ENCODE peak calls at places on chromosomes 2 and 18, in seven cellular contexts. One of them, this sample, is unnamed.

GRCh38 chr2:147182260-147182659 is 662.6 kb upstream of the ACVR2A start:
- DNase-seq in GM12891: no peak
- DNase-seq in SK-N-SH: no peak
- DNase-seq in K562: no peak
- DNase-seq in H1: no peak
- DNase-seq in GM12878: peak; percentile 84
- DNase-seq in HepG2: no peak
- DNase-seq in this sample: no peak

GRCh38 chr2:232341061-232341738 is 37.4 kb upstream of the ALPP start:
- DNase-seq in GM12891: no peak
- DNase-seq in SK-N-SH: no peak
- DNase-seq in K562: no peak
- DNase-seq in H1: peak; percentile 30
- DNase-seq in GM12878: no peak
- DNase-seq in HepG2: no peak
- DNase-seq in this sample: no peak

GRCh38 chr2:236833501-236834186 is 252.0 kb upstream of the COPS8 start:
- DNase-seq in GM12891: no peak
- DNase-seq in SK-N-SH: no peak
- DNase-seq in K562: no peak
- DNase-seq in H1: no peak
- DNase-seq in GM12878: no peak
- DNase-seq in HepG2: no peak
- DNase-seq in this sample: no peak

GRCh38 chr18:31369478-31369877 is 7.1 kb upstream of the DSG4 start:
- DNase-seq in GM12891: no peak
- DNase-seq in SK-N-SH: no peak
- DNase-seq in K562: no peak
- DNase-seq in H1: no peak
- DNase-seq in GM12878: no peak
- DNase-seq in HepG2: no peak
- DNase-seq in this sample: no peak

GRCh38 chr2:157404363-157404762 is 39.5 kb downstream of the CYTIP start:
- DNase-seq in GM12891: peak; percentile 32
- DNase-seq in SK-N-SH: no peak
- DNase-seq in K562: no peak
- DNase-seq in H1: no peak
- DNase-seq in GM12878: peak; percentile 85
- DNase-seq in HepG2: no peak
- DNase-seq in this sample: peak; percentile 12

GRCh38 chr18:66558773-66559172 is 45.1 kb downstream of the CDH19 start:
- DNase-seq in GM12891: no peak
- DNase-seq in SK-N-SH: no peak
- DNase-seq in K562: no peak
- DNase-seq in H1: no peak
- DNase-seq in GM12878: no peak
- DNase-seq in HepG2: no peak
- DNase-seq in this sample: no peak

GRCh38 chr2:147374410-147374811 is 470.4 kb upstream of the ACVR2A start:
- DNase-seq in GM12891: no peak
- DNase-seq in SK-N-SH: no peak
- DNase-seq in K562: no peak
- DNase-seq in H1: no peak
- DNase-seq in GM12878: no peak
- DNase-seq in HepG2: no peak
- DNase-seq in this sample: no peak

GRCh38 chr2:220104871-220105351 is 477.5 kb downstream of the SLC4A3 start:
- DNase-seq in GM12891: no peak
- DNase-seq in SK-N-SH: peak; percentile 2
- DNase-seq in K562: peak; percentile 12
- DNase-seq in H1: no peak
- DNase-seq in GM12878: no peak
- DNase-seq in HepG2: no peak
- DNase-seq in this sample: no peak

GRCh38 chr2:107132746-107133145 is 246.8 kb upstream of the ST6GAL2 start:
- DNase-seq in GM12891: no peak
- DNase-seq in SK-N-SH: no peak
- DNase-seq in K562: no peak
- DNase-seq in H1: no peak
- DNase-seq in GM12878: no peak
- DNase-seq in HepG2: no peak
- DNase-seq in this sample: no peak

GRCh38 chr2:161237397-161238263 is 70.6 kb upstream of the PSMD14 start:
- DNase-seq in GM12891: no peak
- DNase-seq in SK-N-SH: peak; percentile 78
- DNase-seq in K562: no peak
- DNase-seq in H1: peak; percentile 69
- DNase-seq in GM12878: no peak
- DNase-seq in HepG2: no peak
- DNase-seq in this sample: peak; percentile 19

GRCh38 chr2:206464597-206464996 is 21.3 kb downstream of the ADAM23 start:
- DNase-seq in GM12891: no peak
- DNase-seq in SK-N-SH: no peak
- DNase-seq in K562: no peak
- DNase-seq in H1: no peak
- DNase-seq in GM12878: no peak
- DNase-seq in HepG2: no peak
- DNase-seq in this sample: no peak

GRCh38 chr18:62713651-62714247 is 1.6 kb upstream of the PHLPP1 start:
- DNase-seq in GM12891: no peak
- DNase-seq in SK-N-SH: no peak
- DNase-seq in K562: no peak
- DNase-seq in H1: no peak
- DNase-seq in GM12878: no peak
- DNase-seq in HepG2: no peak
- DNase-seq in this sample: no peak

GRCh38 chr2:197846120-197846519 is 41.7 kb downstream of the PLCL1 start:
- DNase-seq in GM12891: no peak
- DNase-seq in SK-N-SH: no peak
- DNase-seq in K562: no peak
- DNase-seq in H1: no peak
- DNase-seq in GM12878: no peak
- DNase-seq in HepG2: no peak
- DNase-seq in this sample: no peak

GRCh38 chr18:58394046-58394445 is 234.8 kb downstream of the ALPK2 start:
- DNase-seq in GM12891: no peak
- DNase-seq in SK-N-SH: no peak
- DNase-seq in K562: no peak
- DNase-seq in H1: no peak
- DNase-seq in GM12878: no peak
- DNase-seq in HepG2: no peak
- DNase-seq in this sample: no peak

GRCh38 chr18:48219429-48220145 is 189.6 kb downstream of the ZBTB7C start:
- DNase-seq in GM12891: no peak
- DNase-seq in SK-N-SH: no peak
- DNase-seq in K562: no peak
- DNase-seq in H1: no peak
- DNase-seq in GM12878: no peak
- DNase-seq in HepG2: no peak
- DNase-seq in this sample: no peak

GRCh38 chr2:152051373-152051893 is 47.4 kb downstream of the CACNB4 start:
- DNase-seq in GM12891: no peak
- DNase-seq in SK-N-SH: no peak
- DNase-seq in K562: no peak
- DNase-seq in H1: no peak
- DNase-seq in GM12878: no peak
- DNase-seq in HepG2: no peak
- DNase-seq in this sample: no peak

GRCh38 chr2:3670376-3670775 is 12.4 kb downstream of the ALLC start:
- DNase-seq in GM12891: no peak
- DNase-seq in SK-N-SH: no peak
- DNase-seq in K562: no peak
- DNase-seq in H1: peak; percentile 31
- DNase-seq in GM12878: no peak
- DNase-seq in HepG2: no peak
- DNase-seq in this sample: no peak

GRCh38 chr2:192139813-192140212 is 54.9 kb downstream of the TMEFF2 start:
- DNase-seq in GM12891: no peak
- DNase-seq in SK-N-SH: no peak
- DNase-seq in K562: no peak
- DNase-seq in H1: no peak
- DNase-seq in GM12878: no peak
- DNase-seq in HepG2: no peak
- DNase-seq in this sample: no peak

GRCh38 chr2:175436076-175436475 is 254.6 kb upstream of the ATP5MC3 start:
- DNase-seq in GM12891: no peak
- DNase-seq in SK-N-SH: no peak
- DNase-seq in K562: no peak
- DNase-seq in H1: no peak
- DNase-seq in GM12878: no peak
- DNase-seq in HepG2: no peak
- DNase-seq in this sample: no peak

GRCh38 chr2:234178309-234179030 is 128.0 kb downstream of the SPP2 start:
- DNase-seq in GM12891: no peak
- DNase-seq in SK-N-SH: no peak
- DNase-seq in K562: no peak
- DNase-seq in H1: no peak
- DNase-seq in GM12878: no peak
- DNase-seq in HepG2: no peak
- DNase-seq in this sample: no peak

GRCh38 chr2:128422571-128422970 is 103.9 kb upstream of the HS6ST1 start:
- DNase-seq in GM12891: no peak
- DNase-seq in SK-N-SH: no peak
- DNase-seq in K562: no peak
- DNase-seq in H1: no peak
- DNase-seq in GM12878: no peak
- DNase-seq in HepG2: no peak
- DNase-seq in this sample: no peak

GRCh38 chr2:1736997-1737480 is 7.3 kb downstream of the PXDN start:
- DNase-seq in GM12891: no peak
- DNase-seq in SK-N-SH: peak; percentile 80
- DNase-seq in K562: no peak
- DNase-seq in H1: no peak
- DNase-seq in GM12878: no peak
- DNase-seq in HepG2: no peak
- DNase-seq in this sample: no peak

GRCh38 chr2:41595235-41595634 is 452.6 kb upstream of the PKDCC start:
- DNase-seq in GM12891: no peak
- DNase-seq in SK-N-SH: no peak
- DNase-seq in K562: no peak
- DNase-seq in H1: no peak
- DNase-seq in GM12878: no peak
- DNase-seq in HepG2: no peak
- DNase-seq in this sample: no peak

GRCh38 chr2:11559786-11560155 is 25.9 kb downstream of the GREB1 start:
- DNase-seq in GM12891: no peak
- DNase-seq in SK-N-SH: no peak
- DNase-seq in K562: no peak
- DNase-seq in H1: no peak
- DNase-seq in GM12878: no peak
- DNase-seq in HepG2: no peak
- DNase-seq in this sample: no peak

GRCh38 chr2:133674066-133674432 is 105.8 kb upstream of the NCKAP5 start:
- DNase-seq in GM12891: no peak
- DNase-seq in SK-N-SH: no peak
- DNase-seq in K562: no peak
- DNase-seq in H1: no peak
- DNase-seq in GM12878: no peak
- DNase-seq in HepG2: no peak
- DNase-seq in this sample: no peak

GRCh38 chr18:55337908-55338521 is 250.0 kb downstream of the TCF4 start:
- DNase-seq in GM12891: no peak
- DNase-seq in SK-N-SH: no peak
- DNase-seq in K562: no peak
- DNase-seq in H1: no peak
- DNase-seq in GM12878: no peak
- DNase-seq in HepG2: no peak
- DNase-seq in this sample: no peak

GRCh38 chr18:49656098-49656591 is 94.3 kb downstream of the LIPG start:
- DNase-seq in GM12891: no peak
- DNase-seq in SK-N-SH: no peak
- DNase-seq in K562: no peak
- DNase-seq in H1: no peak
- DNase-seq in GM12878: no peak
- DNase-seq in HepG2: no peak
- DNase-seq in this sample: no peak
- TF ChIP-seq TAF1 in GM12891: no peak
- TF ChIP-seq TAF1 in SK-N-SH: no peak
- TF ChIP-seq TAF1 in K562: no peak
- TF ChIP-seq TAF1 in H1: no peak
- TF ChIP-seq TAF1 in GM12878: no peak
- TF ChIP-seq TAF1 in HepG2: no peak
- TF ChIP-seq TAF1 in this sample: no peak

GRCh38 chr2:218286570-218287459 is 5.5 kb downstream of the TMBIM1 start:
- DNase-seq in GM12891: peak; percentile 67
- DNase-seq in SK-N-SH: peak; percentile 73
- DNase-seq in K562: peak; percentile 81
- DNase-seq in H1: peak; percentile 77
- DNase-seq in GM12878: peak; percentile 72
- DNase-seq in HepG2: peak; percentile 96
- DNase-seq in this sample: peak; percentile 76

GRCh38 chr2:218281449-218281848 is 10.9 kb downstream of the TMBIM1 start:
- DNase-seq in GM12891: no peak
- DNase-seq in SK-N-SH: no peak
- DNase-seq in K562: no peak
- DNase-seq in H1: no peak
- DNase-seq in GM12878: no peak
- DNase-seq in HepG2: no peak
- DNase-seq in this sample: no peak

GRCh38 chr2:218282173-218282991 is 9.9 kb downstream of the TMBIM1 start:
- DNase-seq in GM12891: no peak
- DNase-seq in SK-N-SH: peak; percentile 65
- DNase-seq in K562: no peak
- DNase-seq in H1: no peak
- DNase-seq in GM12878: no peak
- DNase-seq in HepG2: no peak
- DNase-seq in this sample: no peak

GRCh38 chr2:218285604-218286003 is 6.7 kb downstream of the TMBIM1 start:
- DNase-seq in GM12891: no peak
- DNase-seq in SK-N-SH: no peak
- DNase-seq in K562: no peak
- DNase-seq in H1: no peak
- DNase-seq in GM12878: no peak
- DNase-seq in HepG2: no peak
- DNase-seq in this sample: no peak

GRCh38 chr2:218284106-218284811 is 8.0 kb downstream of the TMBIM1 start:
- DNase-seq in GM12891: peak; percentile 60
- DNase-seq in SK-N-SH: no peak
- DNase-seq in K562: peak; percentile 55
- DNase-seq in H1: no peak
- DNase-seq in GM12878: no peak
- DNase-seq in HepG2: no peak
- DNase-seq in this sample: peak; percentile 78
- TF ChIP-seq POLR2AphosphoS5 in GM12891: no peak
- TF ChIP-seq POLR2AphosphoS5 in SK-N-SH: no peak
- TF ChIP-seq POLR2AphosphoS5 in K562: no peak
- TF ChIP-seq POLR2AphosphoS5 in H1: no peak
- TF ChIP-seq POLR2AphosphoS5 in GM12878: no peak
- TF ChIP-seq POLR2AphosphoS5 in HepG2: no peak
- TF ChIP-seq POLR2AphosphoS5 in this sample: no peak

GRCh38 chr2:159204381-159204780 is 82.1 kb downstream of the WDSUB1 start:
- DNase-seq in GM12891: no peak
- DNase-seq in SK-N-SH: no peak
- DNase-seq in K562: no peak
- DNase-seq in H1: no peak
- DNase-seq in GM12878: no peak
- DNase-seq in HepG2: no peak
- DNase-seq in this sample: no peak
- TF ChIP-seq TAF1 in GM12891: no peak
- TF ChIP-seq TAF1 in SK-N-SH: no peak
- TF ChIP-seq TAF1 in K562: no peak
- TF ChIP-seq TAF1 in H1: no peak
- TF ChIP-seq TAF1 in GM12878: no peak
- TF ChIP-seq TAF1 in HepG2: no peak
- TF ChIP-seq TAF1 in this sample: no peak

GRCh38 chr2:95007822-95008221 is 17.7 kb upstream of the MAL start:
- DNase-seq in GM12891: no peak
- DNase-seq in SK-N-SH: no peak
- DNase-seq in K562: no peak
- DNase-seq in H1: no peak
- DNase-seq in GM12878: no peak
- DNase-seq in HepG2: no peak
- DNase-seq in this sample: no peak
- TF ChIP-seq POLR2AphosphoS5 in GM12891: no peak
- TF ChIP-seq POLR2AphosphoS5 in SK-N-SH: no peak
- TF ChIP-seq POLR2AphosphoS5 in K562: no peak
- TF ChIP-seq POLR2AphosphoS5 in H1: no peak
- TF ChIP-seq POLR2AphosphoS5 in GM12878: no peak
- TF ChIP-seq POLR2AphosphoS5 in HepG2: no peak
- TF ChIP-seq POLR2AphosphoS5 in this sample: no peak